ENCODE peak calls at places on chromosomes 16 and 17, in five cellular contexts. One of them, this sample, is unnamed.

GRCh38 chr17:3846739-3847670 is 959 bp upstream of the NCBP3 start:
- DNase-seq in esophagus squamous epithelium: no peak
- DNase-seq in testis: no peak
- DNase-seq in ovary: no peak
- DNase-seq in transverse colon: no peak
- DNase-seq in this sample: no peak

GRCh38 chr17:78357687-78358537 is 2.0 kb downstream of the SOCS3 start:
- DNase-seq in testis: no peak
- DNase-seq in esophagus squamous epithelium: no peak
- DNase-seq in transverse colon: no peak
- DNase-seq in ovary: no peak
- DNase-seq in this sample: no peak

GRCh38 chr17:7721612-7722011 is 4.1 kb downstream of the DNAH2 start:
- DNase-seq in testis: no peak
- DNase-seq in ovary: no peak
- DNase-seq in transverse colon: no peak
- DNase-seq in esophagus squamous epithelium: no peak
- DNase-seq in this sample: no peak

GRCh38 chr16:88608076-88608475 is 30.3 kb upstream of the IL17C start:
- DNase-seq in testis: no peak
- DNase-seq in transverse colon: no peak
- DNase-seq in ovary: no peak
- DNase-seq in esophagus squamous epithelium: no peak
- DNase-seq in this sample: no peak

GRCh38 chr16:57268804-57269800 is 15.4 kb downstream of the PLLP start:
- DNase-seq in transverse colon: peak
- DNase-seq in testis: peak
- DNase-seq in ovary: no peak
- DNase-seq in esophagus squamous epithelium: no peak
- DNase-seq in this sample: peak

GRCh38 chr17:3911271-3912053 is 4.8 kb downstream of the P2RX1 start:
- DNase-seq in transverse colon: peak
- DNase-seq in ovary: no peak
- DNase-seq in esophagus squamous epithelium: no peak
- DNase-seq in testis: no peak
- DNase-seq in this sample: no peak

GRCh38 chr17:77332034-77332971 is 191.5 kb downstream of the SEC14L1 start:
- DNase-seq in transverse colon: peak
- DNase-seq in ovary: no peak
- DNase-seq in testis: peak
- DNase-seq in esophagus squamous epithelium: no peak
- DNase-seq in this sample: no peak

GRCh38 chr16:4213721-4214120 is 28.2 kb downstream of the SRL start:
- DNase-seq in testis: no peak
- DNase-seq in esophagus squamous epithelium: no peak
- DNase-seq in ovary: no peak
- DNase-seq in transverse colon: peak
- DNase-seq in this sample: no peak

GRCh38 chr16:57531253-57531575 is 5.2 kb downstream of the CCDC102A start:
- DNase-seq in ovary: peak
- DNase-seq in transverse colon: no peak
- DNase-seq in testis: peak
- DNase-seq in esophagus squamous epithelium: no peak
- DNase-seq in this sample: no peak

GRCh38 chr17:27504188-27504995 is 48.1 kb downstream of the KSR1 start:
- DNase-seq in esophagus squamous epithelium: no peak
- DNase-seq in testis: no peak
- DNase-seq in ovary: no peak
- DNase-seq in transverse colon: no peak
- DNase-seq in this sample: no peak

GRCh38 chr16:72921620-72922019 is 126.3 kb downstream of the ZFHX3 start:
- DNase-seq in transverse colon: no peak
- DNase-seq in esophagus squamous epithelium: no peak
- DNase-seq in testis: peak
- DNase-seq in ovary: peak
- DNase-seq in this sample: no peak

GRCh38 chr17:66021757-66022156 is 170.2 kb downstream of the CEP112 start:
- DNase-seq in ovary: no peak
- DNase-seq in transverse colon: no peak
- DNase-seq in testis: no peak
- DNase-seq in esophagus squamous epithelium: no peak
- DNase-seq in this sample: no peak

GRCh38 chr17:44981221-44981968 is 13.3 kb upstream of the C1QL1 start:
- DNase-seq in testis: no peak
- DNase-seq in ovary: no peak
- DNase-seq in transverse colon: no peak
- DNase-seq in esophagus squamous epithelium: no peak
- DNase-seq in this sample: no peak

GRCh38 chr16:8924214-8924613 is 39.5 kb downstream of the USP7 start:
- DNase-seq in transverse colon: peak
- DNase-seq in testis: no peak
- DNase-seq in esophagus squamous epithelium: no peak
- DNase-seq in ovary: no peak
- DNase-seq in this sample: no peak

GRCh38 chr17:39487946-39488345 is 26.7 kb downstream of the CDK12 start:
- DNase-seq in testis: no peak
- DNase-seq in transverse colon: no peak
- DNase-seq in ovary: no peak
- DNase-seq in esophagus squamous epithelium: no peak
- DNase-seq in this sample: no peak

GRCh38 chr17:39939588-39940419 is 12.3 kb downstream of the LRRC3C start:
- DNase-seq in testis: peak
- DNase-seq in esophagus squamous epithelium: no peak
- DNase-seq in ovary: no peak
- DNase-seq in transverse colon: no peak
- DNase-seq in this sample: peak

GRCh38 chr16:56812884-56813283 is 52.1 kb upstream of the SLC12A3 start:
- DNase-seq in testis: no peak
- DNase-seq in esophagus squamous epithelium: no peak
- DNase-seq in ovary: no peak
- DNase-seq in transverse colon: no peak
- DNase-seq in this sample: no peak

GRCh38 chr17:60139438-60140285 is 10.1 kb upstream of the CA4 start:
- DNase-seq in transverse colon: peak
- DNase-seq in esophagus squamous epithelium: no peak
- DNase-seq in testis: peak
- DNase-seq in ovary: peak
- DNase-seq in this sample: peak

GRCh38 chr16:71807905-71808592 is 585 bp downstream of the AP1G1 start:
- DNase-seq in esophagus squamous epithelium: no peak
- DNase-seq in ovary: no peak
- DNase-seq in transverse colon: peak
- DNase-seq in testis: peak
- DNase-seq in this sample: peak

GRCh38 chr17:40121886-40122465 is at the start of gene MSL1:
- DNase-seq in esophagus squamous epithelium: no peak
- DNase-seq in testis: peak
- DNase-seq in transverse colon: peak
- DNase-seq in ovary: peak
- DNase-seq in this sample: peak

GRCh38 chr16:78669994-78670393 is 570.5 kb downstream of the WWOX start:
- DNase-seq in esophagus squamous epithelium: no peak
- DNase-seq in testis: peak
- DNase-seq in ovary: peak
- DNase-seq in transverse colon: no peak
- DNase-seq in this sample: no peak

GRCh38 chr17:77632619-77633018 is 325.9 kb upstream of the TNRC6C start:
- DNase-seq in transverse colon: no peak
- DNase-seq in testis: no peak
- DNase-seq in ovary: no peak
- DNase-seq in esophagus squamous epithelium: no peak
- DNase-seq in this sample: no peak

GRCh38 chr16:3866703-3867431 is 13.6 kb downstream of the CREBBP start:
- DNase-seq in esophagus squamous epithelium: no peak
- DNase-seq in ovary: no peak
- DNase-seq in transverse colon: no peak
- DNase-seq in testis: no peak
- DNase-seq in this sample: no peak

GRCh38 chr17:31424944-31425582 is 33.6 kb downstream of the RAB11FIP4 start:
- DNase-seq in ovary: no peak
- DNase-seq in esophagus squamous epithelium: no peak
- DNase-seq in testis: no peak
- DNase-seq in transverse colon: no peak
- DNase-seq in this sample: no peak

GRCh38 chr16:72749091-72749490 is 298.8 kb downstream of the ZFHX3 start:
- DNase-seq in testis: no peak
- DNase-seq in esophagus squamous epithelium: no peak
- DNase-seq in transverse colon: no peak
- DNase-seq in ovary: no peak
- DNase-seq in this sample: no peak

GRCh38 chr16:68227183-68227793 is 8.6 kb downstream of the ESRP2 start:
- DNase-seq in transverse colon: no peak
- DNase-seq in testis: no peak
- DNase-seq in esophagus squamous epithelium: no peak
- DNase-seq in ovary: no peak
- DNase-seq in this sample: no peak

GRCh38 chr16:57685633-57686032 is 9.0 kb upstream of the DRC7 start:
- DNase-seq in transverse colon: no peak
- DNase-seq in esophagus squamous epithelium: no peak
- DNase-seq in ovary: no peak
- DNase-seq in testis: no peak
- DNase-seq in this sample: no peak

GRCh38 chr17:62675260-62675659 is 47.8 kb downstream of the MRC2 start:
- DNase-seq in testis: no peak
- DNase-seq in transverse colon: no peak
- DNase-seq in esophagus squamous epithelium: no peak
- DNase-seq in ovary: peak
- DNase-seq in this sample: no peak

GRCh38 chr17:82033359-82034085 is 2.0 kb downstream of the RAC3 start:
- DNase-seq in transverse colon: no peak
- DNase-seq in testis: no peak
- DNase-seq in esophagus squamous epithelium: no peak
- DNase-seq in ovary: no peak
- DNase-seq in this sample: no peak

GRCh38 chr16:5903153-5903552 is 805.6 kb upstream of the EEF2KMT start:
- DNase-seq in esophagus squamous epithelium: no peak
- DNase-seq in ovary: no peak
- DNase-seq in testis: no peak
- DNase-seq in transverse colon: no peak
- DNase-seq in this sample: no peak

GRCh38 chr16:10988164-10988803 is 43.9 kb downstream of the CLEC16A start:
- DNase-seq in esophagus squamous epithelium: no peak
- DNase-seq in ovary: no peak
- DNase-seq in transverse colon: no peak
- DNase-seq in testis: no peak
- DNase-seq in this sample: peak

DNA sequence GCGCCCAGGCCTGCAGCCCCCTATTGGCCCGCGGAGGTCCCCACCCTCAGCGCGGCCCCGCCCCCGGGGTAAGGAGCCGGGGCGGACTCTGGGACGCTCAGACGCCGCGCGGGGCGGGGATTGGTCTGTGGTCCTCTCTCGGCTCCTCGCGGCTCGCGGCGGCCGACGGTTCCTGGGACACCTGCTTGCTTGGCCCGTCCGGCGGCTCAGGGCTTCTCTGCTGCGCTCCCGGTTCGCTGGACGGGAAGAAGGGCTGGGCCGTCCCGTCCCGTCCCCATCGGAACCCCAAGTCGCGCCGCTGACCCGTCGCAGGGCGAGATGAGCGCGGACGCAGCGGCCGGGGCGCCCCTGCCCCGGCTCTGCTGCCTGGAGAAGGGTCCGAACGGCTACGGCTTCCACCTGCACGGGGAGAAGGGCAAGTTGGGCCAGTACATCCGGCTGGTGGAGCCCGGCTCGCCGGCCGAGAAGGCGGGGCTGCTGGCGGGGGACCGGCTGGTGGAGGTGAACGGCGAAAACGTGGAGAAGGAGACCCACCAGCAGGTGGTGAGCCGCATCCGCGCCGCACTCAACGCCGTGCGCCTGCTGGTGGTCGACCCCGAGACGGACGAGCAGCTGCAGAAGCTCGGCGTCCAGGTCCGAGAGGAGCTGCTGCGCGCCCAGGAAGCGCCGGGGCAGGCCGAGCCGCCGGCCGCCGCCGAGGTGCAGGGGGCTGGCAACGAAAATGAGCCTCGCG is at the start of gene NHERF1:
- DNase-seq in esophagus squamous epithelium: peak
- DNase-seq in transverse colon: peak
- DNase-seq in testis: peak
- DNase-seq in ovary: peak
- DNase-seq in this sample: peak
- TF ChIP-seq POLR2A in esophagus squamous epithelium: peak
- TF ChIP-seq POLR2A in transverse colon: peak
- TF ChIP-seq POLR2A in testis: peak
- TF ChIP-seq POLR2A in ovary: peak
- TF ChIP-seq POLR2A in this sample: peak

GRCh38 chr17:67824735-67825626 is at the start of gene BPTF:
- DNase-seq in ovary: peak
- DNase-seq in testis: peak
- DNase-seq in transverse colon: peak
- DNase-seq in esophagus squamous epithelium: peak
- DNase-seq in this sample: peak
- TF ChIP-seq POLR2A in ovary: peak
- TF ChIP-seq POLR2A in testis: peak
- TF ChIP-seq POLR2A in transverse colon: peak
- TF ChIP-seq POLR2A in esophagus squamous epithelium: peak
- TF ChIP-seq POLR2A in this sample: peak

GRCh38 chr16:83789642-83790401 is 18.0 kb upstream of the HSBP1 start:
- DNase-seq in testis: no peak
- DNase-seq in esophagus squamous epithelium: no peak
- DNase-seq in ovary: no peak
- DNase-seq in transverse colon: no peak
- DNase-seq in this sample: no peak
- TF ChIP-seq POLR2A in testis: no peak
- TF ChIP-seq POLR2A in esophagus squamous epithelium: no peak
- TF ChIP-seq POLR2A in ovary: no peak
- TF ChIP-seq POLR2A in transverse colon: no peak
- TF ChIP-seq POLR2A in this sample: no peak

GRCh38 chr16:22195695-22196558 is 10.2 kb upstream of the EEF2K start:
- DNase-seq in ovary: peak
- DNase-seq in esophagus squamous epithelium: no peak
- DNase-seq in transverse colon: peak
- DNase-seq in testis: peak
- DNase-seq in this sample: peak
- TF ChIP-seq POLR2A in ovary: peak
- TF ChIP-seq POLR2A in esophagus squamous epithelium: no peak
- TF ChIP-seq POLR2A in transverse colon: peak
- TF ChIP-seq POLR2A in testis: no peak
- TF ChIP-seq POLR2A in this sample: peak

GRCh38 chr17:34255381-34255732 is 272 bp downstream of the CCL2 start:
- DNase-seq in transverse colon: no peak
- DNase-seq in testis: no peak
- DNase-seq in esophagus squamous epithelium: no peak
- DNase-seq in ovary: no peak
- DNase-seq in this sample: no peak
- TF ChIP-seq POLR2A in transverse colon: no peak
- TF ChIP-seq POLR2A in testis: no peak
- TF ChIP-seq POLR2A in esophagus squamous epithelium: no peak
- TF ChIP-seq POLR2A in ovary: no peak
- TF ChIP-seq POLR2A in this sample: no peak

This sample was measured in erythroblast.